ENCODE peak calls at places on chromosomes 16 and 17, in six cellular contexts. One of them, this sample, is unnamed.

GRCh38 chr17:933168-934083 is 46.1 kb downstream of the NXN start:
- DNase-seq in A549: peak; percentile 97
- DNase-seq in GM12891: no peak
- DNase-seq in activated CD4-positive, alpha-beta memory T cell treated with anti-CD3 and anti-CD28 coated beads for 36 hours: no peak
- DNase-seq in HEK293T: peak; percentile 52
- DNase-seq in stimulated activated CD4-positive, alpha-beta T cell treated with anti-CD3 and anti-CD28 coated beads, Interleukin-4, amount 100 ng/mL, for 48 hours: no peak
- DNase-seq in this sample: no peak

GRCh38 chr17:2852729-2853110 is 56.5 kb downstream of the RAP1GAP2 start:
- DNase-seq in A549: no peak
- DNase-seq in GM12891: no peak
- DNase-seq in activated CD4-positive, alpha-beta memory T cell treated with anti-CD3 and anti-CD28 coated beads for 36 hours: no peak
- DNase-seq in HEK293T: no peak
- DNase-seq in stimulated activated CD4-positive, alpha-beta T cell treated with anti-CD3 and anti-CD28 coated beads, Interleukin-4, amount 100 ng/mL, for 48 hours: no peak
- DNase-seq in this sample: no peak

GRCh38 chr16:91484-91883 is 13.5 kb downstream of the MPG start:
- DNase-seq in A549: no peak
- DNase-seq in GM12891: no peak
- DNase-seq in activated CD4-positive, alpha-beta memory T cell treated with anti-CD3 and anti-CD28 coated beads for 36 hours: no peak
- DNase-seq in HEK293T: no peak
- DNase-seq in stimulated activated CD4-positive, alpha-beta T cell treated with anti-CD3 and anti-CD28 coated beads, Interleukin-4, amount 100 ng/mL, for 48 hours: no peak
- DNase-seq in this sample: no peak

GRCh38 chr17:18011286-18011685 is 27.7 kb downstream of the ATPAF2 start:
- DNase-seq in A549: no peak
- DNase-seq in GM12891: no peak
- DNase-seq in activated CD4-positive, alpha-beta memory T cell treated with anti-CD3 and anti-CD28 coated beads for 36 hours: no peak
- DNase-seq in HEK293T: no peak
- DNase-seq in stimulated activated CD4-positive, alpha-beta T cell treated with anti-CD3 and anti-CD28 coated beads, Interleukin-4, amount 100 ng/mL, for 48 hours: no peak
- DNase-seq in this sample: no peak

GRCh38 chr17:5097101-5097834 is 14.4 kb downstream of the ZNF232 start:
- DNase-seq in A549: no peak
- DNase-seq in GM12891: no peak
- DNase-seq in activated CD4-positive, alpha-beta memory T cell treated with anti-CD3 and anti-CD28 coated beads for 36 hours: peak; percentile 33
- DNase-seq in HEK293T: no peak
- DNase-seq in stimulated activated CD4-positive, alpha-beta T cell treated with anti-CD3 and anti-CD28 coated beads, Interleukin-4, amount 100 ng/mL, for 48 hours: no peak
- DNase-seq in this sample: no peak

GRCh38 chr17:75601057-75601987 is 13.7 kb downstream of the MYO15B start:
- DNase-seq in A549: peak; percentile 82
- DNase-seq in GM12891: peak; percentile 80
- DNase-seq in activated CD4-positive, alpha-beta memory T cell treated with anti-CD3 and anti-CD28 coated beads for 36 hours: peak; percentile 75
- DNase-seq in HEK293T: peak; percentile 89
- DNase-seq in stimulated activated CD4-positive, alpha-beta T cell treated with anti-CD3 and anti-CD28 coated beads, Interleukin-4, amount 100 ng/mL, for 48 hours: peak; percentile 67
- DNase-seq in this sample: peak; percentile 58

GRCh38 chr17:19017804-19018599 is 13.4 kb upstream of the FAM83G start:
- DNase-seq in A549: no peak
- DNase-seq in GM12891: no peak
- DNase-seq in activated CD4-positive, alpha-beta memory T cell treated with anti-CD3 and anti-CD28 coated beads for 36 hours: no peak
- DNase-seq in HEK293T: no peak
- DNase-seq in stimulated activated CD4-positive, alpha-beta T cell treated with anti-CD3 and anti-CD28 coated beads, Interleukin-4, amount 100 ng/mL, for 48 hours: no peak
- DNase-seq in this sample: no peak

GRCh38 chr16:75053791-75054555 is 55.1 kb downstream of the ZNRF1 start:
- DNase-seq in A549: no peak
- DNase-seq in GM12891: no peak
- DNase-seq in activated CD4-positive, alpha-beta memory T cell treated with anti-CD3 and anti-CD28 coated beads for 36 hours: no peak
- DNase-seq in HEK293T: no peak
- DNase-seq in stimulated activated CD4-positive, alpha-beta T cell treated with anti-CD3 and anti-CD28 coated beads, Interleukin-4, amount 100 ng/mL, for 48 hours: no peak
- DNase-seq in this sample: no peak

GRCh38 chr17:46841561-46842379 is 9.6 kb upstream of the WNT9B start:
- DNase-seq in A549: peak; percentile 54
- DNase-seq in GM12891: no peak
- DNase-seq in activated CD4-positive, alpha-beta memory T cell treated with anti-CD3 and anti-CD28 coated beads for 36 hours: no peak
- DNase-seq in HEK293T: peak; percentile 73
- DNase-seq in stimulated activated CD4-positive, alpha-beta T cell treated with anti-CD3 and anti-CD28 coated beads, Interleukin-4, amount 100 ng/mL, for 48 hours: peak; percentile 34
- DNase-seq in this sample: no peak

GRCh38 chr17:81566461-81567126 is 14.4 kb upstream of the FAAP100 start:
- DNase-seq in A549: peak; percentile 85
- DNase-seq in GM12891: no peak
- DNase-seq in activated CD4-positive, alpha-beta memory T cell treated with anti-CD3 and anti-CD28 coated beads for 36 hours: no peak
- DNase-seq in HEK293T: no peak
- DNase-seq in stimulated activated CD4-positive, alpha-beta T cell treated with anti-CD3 and anti-CD28 coated beads, Interleukin-4, amount 100 ng/mL, for 48 hours: no peak
- DNase-seq in this sample: no peak

GRCh38 chr16:47644166-47644565 is 183.0 kb downstream of the PHKB start:
- DNase-seq in A549: no peak
- DNase-seq in GM12891: no peak
- DNase-seq in activated CD4-positive, alpha-beta memory T cell treated with anti-CD3 and anti-CD28 coated beads for 36 hours: no peak
- DNase-seq in HEK293T: no peak
- DNase-seq in stimulated activated CD4-positive, alpha-beta T cell treated with anti-CD3 and anti-CD28 coated beads, Interleukin-4, amount 100 ng/mL, for 48 hours: no peak
- DNase-seq in this sample: no peak

GRCh38 chr16:85574672-85575475 is 38.2 kb upstream of the GSE1 start:
- DNase-seq in A549: no peak
- DNase-seq in GM12891: no peak
- DNase-seq in activated CD4-positive, alpha-beta memory T cell treated with anti-CD3 and anti-CD28 coated beads for 36 hours: no peak
- DNase-seq in HEK293T: no peak
- DNase-seq in stimulated activated CD4-positive, alpha-beta T cell treated with anti-CD3 and anti-CD28 coated beads, Interleukin-4, amount 100 ng/mL, for 48 hours: no peak
- DNase-seq in this sample: no peak

GRCh38 chr16:88737298-88738166 is 31.2 kb downstream of the CTU2 start:
- DNase-seq in A549: peak; percentile 65
- DNase-seq in GM12891: peak; percentile 96
- DNase-seq in activated CD4-positive, alpha-beta memory T cell treated with anti-CD3 and anti-CD28 coated beads for 36 hours: peak; percentile 82
- DNase-seq in HEK293T: peak; percentile 87
- DNase-seq in stimulated activated CD4-positive, alpha-beta T cell treated with anti-CD3 and anti-CD28 coated beads, Interleukin-4, amount 100 ng/mL, for 48 hours: peak; percentile 63
- DNase-seq in this sample: peak; percentile 62

GRCh38 chr16:78770353-78771091 is 671.1 kb downstream of the WWOX start:
- DNase-seq in A549: peak; percentile 19
- DNase-seq in GM12891: peak; percentile 59
- DNase-seq in activated CD4-positive, alpha-beta memory T cell treated with anti-CD3 and anti-CD28 coated beads for 36 hours: peak; percentile 93
- DNase-seq in HEK293T: peak; percentile 87
- DNase-seq in stimulated activated CD4-positive, alpha-beta T cell treated with anti-CD3 and anti-CD28 coated beads, Interleukin-4, amount 100 ng/mL, for 48 hours: peak; percentile 89
- DNase-seq in this sample: peak; percentile 84

GRCh38 chr17:82247175-82247823 is 18.5 kb downstream of the SLC16A3 start:
- DNase-seq in A549: no peak
- DNase-seq in GM12891: no peak
- DNase-seq in activated CD4-positive, alpha-beta memory T cell treated with anti-CD3 and anti-CD28 coated beads for 36 hours: no peak
- DNase-seq in HEK293T: no peak
- DNase-seq in stimulated activated CD4-positive, alpha-beta T cell treated with anti-CD3 and anti-CD28 coated beads, Interleukin-4, amount 100 ng/mL, for 48 hours: no peak
- DNase-seq in this sample: no peak

GRCh38 chr17:27499451-27500265 is 43.4 kb downstream of the KSR1 start:
- DNase-seq in A549: no peak
- DNase-seq in GM12891: no peak
- DNase-seq in activated CD4-positive, alpha-beta memory T cell treated with anti-CD3 and anti-CD28 coated beads for 36 hours: no peak
- DNase-seq in HEK293T: no peak
- DNase-seq in stimulated activated CD4-positive, alpha-beta T cell treated with anti-CD3 and anti-CD28 coated beads, Interleukin-4, amount 100 ng/mL, for 48 hours: no peak
- DNase-seq in this sample: no peak